ENCODE peak calls at places on chromosome 21, in four cellular contexts. V is GM12878, F is HL-60, X is K562. H is an unnamed sample.

GRCh38 chr21:38171723-38172344 is 85.0 kb upstream of the KCNJ15 start:
- DNase-seq in V (no peak), F (no peak), X (no peak), H (no peak)

GRCh38 chr21:39911792-39912191 is 44.6 kb downstream of the PCP4 start:
- DNase-seq in V (no peak), F (no peak), X (no peak), H (no peak)

GRCh38 chr21:27817061-27817460 is 850.2 kb upstream of the ADAMTS5 start:
- DNase-seq in V (no peak), F (no peak), X (no peak), H (no peak)

GRCh38 chr21:37532868-37533780 is 166.6 kb downstream of the DYRK1A start:
- DNase-seq in V (no peak), F (no peak), X (peak; percentile 47), H (no peak)

GRCh38 chr21:29217818-29218252 is 80.9 kb upstream of the BACH1 start:
- DNase-seq in V (no peak), F (no peak), X (no peak), H (no peak)

GRCh38 chr21:20741445-20741844 is 256.8 kb upstream of the NCAM2 start:
- DNase-seq in V (no peak), F (no peak), X (no peak), H (no peak)

GRCh38 chr21:42513151-42513984 is at the start of gene SLC37A1:
- DNase-seq in V (no peak), F (peak; percentile 10), X (peak; percentile 65), H (peak; percentile 50)

GRCh38 chr21:18244721-18245486 is at the start of gene CHODL:
- DNase-seq in V (no peak), F (no peak), X (no peak), H (no peak)

GRCh38 chr21:37503848-37504467 is 137.4 kb downstream of the DYRK1A start:
- DNase-seq in V (no peak), F (no peak), X (no peak), H (no peak)

GRCh38 chr21:33980276-33980916 is 64.8 kb upstream of the ATP5PO start:
- DNase-seq in V (no peak), F (peak; percentile 87), X (no peak), H (no peak)

GRCh38 chr21:35257413-35257812 is 208.3 kb upstream of the RUNX1 start:
- DNase-seq in V (no peak), F (no peak), X (no peak), H (no peak)

GRCh38 chr21:26977741-26978140 is 10.9 kb upstream of the ADAMTS5 start:
- DNase-seq in V (no peak), F (no peak), X (no peak), H (no peak)

GRCh38 chr21:29155118-29155932 is 24.9 kb downstream of the MAP3K7CL start:
- DNase-seq in V (no peak), F (no peak), X (no peak), H (no peak)

GRCh38 chr21:37071561-37072238 is 1.2 kb downstream of the PIGP start:
- DNase-seq in V (no peak), F (no peak), X (peak; percentile 39), H (no peak)

GRCh38 chr21:26445440-26445839 is 127.6 kb downstream of the CYYR1 start:
- DNase-seq in V (no peak), F (no peak), X (no peak), H (no peak)

GRCh38 chr21:38914531-38915385 is 109.0 kb downstream of the ETS2 start:
- DNase-seq in V (no peak), F (no peak), X (no peak), H (no peak)

GRCh38 chr21:26795866-26796329 is 49.3 kb downstream of the ADAMTS1 start:
- DNase-seq in V (no peak), F (no peak), X (no peak), H (no peak)

GRCh38 chr21:32283001-32283400 is 4.2 kb upstream of the MIS18A start:
- DNase-seq in V (no peak), F (no peak), X (no peak), H (no peak)

GRCh38 chr21:42833439-42833815 is 45.9 kb downstream of the WDR4 start:
- DNase-seq in V (peak; percentile 20), F (no peak), X (peak; percentile 51), H (no peak)

GRCh38 chr21:26140185-26140584 is 30.4 kb downstream of the APP start:
- DNase-seq in V (no peak), F (peak; percentile 41), X (no peak), H (no peak)

GRCh38 chr21:39633043-39633442 is 20.3 kb downstream of the B3GALT5 start:
- DNase-seq in V (no peak), F (no peak), X (no peak), H (no peak)

GRCh38 chr21:36918291-36918690 is 48.2 kb downstream of the HLCS start:
- DNase-seq in V (no peak), F (no peak), X (no peak), H (no peak)

GRCh38 chr21:44368711-44369446 is 15.5 kb downstream of the TRPM2 start:
- DNase-seq in V (no peak), F (no peak), X (peak; percentile 41), H (no peak)

GRCh38 chr21:36891123-36891522 is 75.3 kb downstream of the HLCS start:
- DNase-seq in V (no peak), F (no peak), X (no peak), H (no peak)

GRCh38 chr21:41684381-41685245 is 82.2 kb downstream of the RIPK4 start:
- DNase-seq in V (no peak), F (no peak), X (no peak), H (no peak)

GRCh38 chr21:21632926-21633325 is 634.7 kb downstream of the NCAM2 start:
- DNase-seq in V (no peak), F (no peak), X (no peak), H (no peak)

GRCh38 chr21:41871302-41872030 is 7.7 kb downstream of the PRDM15 start:
- DNase-seq in V (no peak), F (no peak), X (no peak), H (no peak)

GRCh38 chr21:33199516-33200217 is 30.1 kb upstream of the IFNAR2 start:
- DNase-seq in V (peak; percentile 73), F (peak; percentile 80), X (peak; percentile 77), H (peak; percentile 39)

GRCh38 chr21:33228455-33228854 is 1.3 kb upstream of the IFNAR2 start:
- DNase-seq in V (no peak), F (no peak), X (no peak), H (no peak)

GRCh38 chr21:32335601-32336575 is 37.2 kb downstream of the MRAP start:
- DNase-seq in V (no peak), F (no peak), X (no peak), H (no peak)

GRCh38 chr21:18387994-18388393 is 15.6 kb downstream of the TMPRSS15 start:
- DNase-seq in V (no peak), F (no peak), X (no peak), H (no peak)

GRCh38 chr21:41783476-41784150 is 16.8 kb upstream of the RIPK4 start:
- DNase-seq in V (no peak), F (no peak), X (no peak), H (no peak)

GRCh38 chr21:36661511-36662309 is 37.2 kb upstream of the SIM2 start:
- DNase-seq in V (no peak), F (no peak), X (peak; percentile 37), H (no peak)

GRCh38 chr21:36117276-36117675 is 17.6 kb upstream of the CBR3 start:
- DNase-seq in V (no peak), F (no peak), X (no peak), H (no peak)

GRCh38 chr21:41726970-41727783 is 39.7 kb downstream of the RIPK4 start:
- DNase-seq in V (no peak), F (no peak), X (no peak), H (no peak)

GRCh38 chr21:45819478-45820170 is 161.9 kb upstream of the COL6A1 start:
- DNase-seq in V (no peak), F (no peak), X (no peak), H (no peak)
- TF ChIP-seq SPI1 in V (no peak), F (no peak), X (no peak), H (no peak)

DNA sequence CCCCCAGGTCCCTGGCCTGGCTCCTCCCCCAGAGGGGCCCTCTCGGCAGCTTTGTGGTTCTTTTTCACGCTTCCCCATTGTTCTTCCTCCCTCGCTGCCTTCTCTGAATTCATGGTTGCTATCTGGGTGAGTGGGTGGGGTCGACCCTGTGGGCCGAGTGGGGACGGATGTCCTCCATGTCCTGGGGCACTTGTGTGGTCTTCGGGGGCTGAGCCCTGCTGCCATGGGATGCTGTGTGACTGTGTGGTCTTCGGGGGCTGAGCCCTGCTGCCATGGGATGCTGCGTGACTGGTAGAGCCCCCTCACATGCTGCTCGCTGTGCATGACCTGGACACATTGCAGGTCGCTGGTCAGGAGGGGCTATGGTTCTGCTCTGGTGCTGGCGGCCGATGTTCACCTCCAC is 21.6 kb upstream of the DIP2A start:
- DNase-seq in V (no peak), F (no peak), X (no peak), H (no peak)
- TF ChIP-seq POLR2AphosphoS5 in V (no peak), F (no peak), X (no peak), H (no peak)

DNA sequence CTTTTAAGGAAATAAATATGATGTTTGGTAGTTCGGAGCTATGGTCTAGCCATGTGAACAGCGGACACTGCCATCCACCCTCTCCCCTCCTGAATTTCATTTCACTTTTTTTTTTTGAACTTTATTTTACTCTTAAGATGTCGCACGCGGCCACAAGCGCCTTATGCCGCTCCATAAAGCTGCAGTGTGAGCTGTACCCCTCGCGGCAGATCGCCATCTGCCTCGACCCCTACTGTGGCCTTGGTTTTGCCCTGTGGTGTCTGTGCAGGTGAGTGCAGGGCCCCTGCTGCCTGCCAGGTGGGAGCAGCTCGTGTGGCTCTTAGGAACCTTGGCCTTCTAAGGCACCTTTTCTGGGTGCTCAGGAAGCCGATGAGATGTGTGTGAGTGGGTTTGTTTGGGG is 48.1 kb downstream of the S100B start:
- DNase-seq in V (no peak), F (no peak), X (no peak), H (no peak)
- TF ChIP-seq SPI1 in V (no peak), F (no peak), X (no peak), H (no peak)

DNA sequence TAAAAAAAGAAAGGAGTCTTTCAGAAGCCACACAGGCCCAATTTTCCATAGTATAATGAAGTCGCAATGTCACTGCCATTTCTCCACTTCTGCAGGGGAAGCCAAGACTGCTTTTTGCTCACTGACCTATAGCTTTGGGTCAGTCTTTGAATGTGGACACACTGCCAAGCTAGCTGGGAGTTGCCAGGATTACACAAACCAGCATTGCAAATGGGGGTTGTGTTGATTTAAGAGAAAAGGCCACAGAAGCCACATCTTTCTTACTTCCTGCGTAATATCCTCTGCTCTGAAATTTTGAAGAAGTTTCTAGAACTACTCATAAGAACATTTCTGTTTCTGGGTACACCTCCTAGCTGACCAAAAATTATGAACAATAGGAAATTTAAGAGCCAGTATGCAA is 45.8 kb upstream of the SAMSN1 start:
- DNase-seq in V (no peak), F (peak; percentile 38), X (no peak), H (no peak)
- TF ChIP-seq POLR2AphosphoS5 in V (no peak), F (no peak), X (no peak), H (no peak)

H was measured in GM12891.